ENCODE peak calls at places on chromosomes 12 and 14, in eight cellular contexts. D, T, O, A, X, R, W and J are unnamed samples.

GRCh38 chr14:21070610-21071224 is 613 bp downstream of the ARHGEF40 start:
- DNase-seq in D (peak; percentile 58), T (peak; percentile 64), O (peak; percentile 43), A (peak; percentile 40), X (no peak), R (peak; percentile 38), W (peak; percentile 43), J (no peak)

GRCh38 chr12:91980345-91980744 is 165.3 kb downstream of the BTG1 start:
- DNase-seq in D (no peak), T (no peak), O (no peak), A (no peak), X (no peak), R (no peak), W (no peak), J (no peak)

GRCh38 chr12:127723236-127723635 is 543.7 kb upstream of the TMEM132C start:
- DNase-seq in D (no peak), T (peak; percentile 32), O (no peak), A (no peak), X (no peak), R (no peak), W (no peak), J (no peak)

GRCh38 chr14:95313707-95314106 is 6.0 kb downstream of the CLMN start:
- DNase-seq in D (no peak), T (peak; percentile 81), O (peak; percentile 74), A (peak; percentile 51), X (peak; percentile 62), R (no peak), W (peak; percentile 18), J (peak; percentile 97)

GRCh38 chr12:79673334-79673733 is 17.4 kb downstream of the PAWR start:
- DNase-seq in D (no peak), T (no peak), O (no peak), A (no peak), X (no peak), R (peak; percentile 8), W (no peak), J (no peak)

GRCh38 chr12:50537538-50537919 is 32.7 kb downstream of the DIP2B start:
- DNase-seq in D (peak; percentile 80), T (no peak), O (peak; percentile 65), A (peak; percentile 30), X (no peak), R (peak; percentile 49), W (peak; percentile 95), J (no peak)

GRCh38 chr12:256225-256624 is 6.4 kb downstream of the SLC6A13 start:
- DNase-seq in D (no peak), T (no peak), O (no peak), A (no peak), X (no peak), R (no peak), W (no peak), J (no peak)

GRCh38 chr12:47946413-47947107 is 16.8 kb upstream of the TMEM106C start:
- DNase-seq in D (no peak), T (no peak), O (peak; percentile 20), A (no peak), X (no peak), R (no peak), W (peak; percentile 37), J (no peak)

GRCh38 chr12:8120072-8120713 is 3.2 kb upstream of the CLEC4A start:
- DNase-seq in D (no peak), T (no peak), O (no peak), A (no peak), X (no peak), R (no peak), W (no peak), J (no peak)

GRCh38 chr12:24821691-24822090 is 127.2 kb downstream of the BCAT1 start:
- DNase-seq in D (no peak), T (peak; percentile 17), O (peak; percentile 89), A (no peak), X (peak; percentile 53), R (peak; percentile 32), W (peak; percentile 70), J (no peak)

GRCh38 chr14:83940253-83940652 is 1589.7 kb upstream of the FLRT2 start:
- DNase-seq in D (no peak), T (peak; percentile 10), O (no peak), A (no peak), X (no peak), R (no peak), W (no peak), J (no peak)

GRCh38 chr12:48999371-49000131 is at the start of gene DDN:
- DNase-seq in D (no peak), T (peak; percentile 65), O (peak; percentile 50), A (no peak), X (no peak), R (peak; percentile 74), W (no peak), J (no peak)

GRCh38 chr12:124498178-124498869 is 69.1 kb downstream of the NCOR2 start:
- DNase-seq in D (no peak), T (no peak), O (peak; percentile 39), A (no peak), X (no peak), R (no peak), W (no peak), J (no peak)

GRCh38 chr12:57519758-57520007 is 631 bp downstream of the DDIT3 start:
- DNase-seq in D (no peak), T (no peak), O (no peak), A (no peak), X (no peak), R (no peak), W (peak; percentile 37), J (no peak)

GRCh38 chr12:66268562-66268961 is 33.7 kb upstream of the HELB start:
- DNase-seq in D (no peak), T (no peak), O (no peak), A (no peak), X (no peak), R (no peak), W (no peak), J (no peak)

GRCh38 chr12:121128908-121129704 is 3.6 kb upstream of the P2RX7 start:
- DNase-seq in D (peak; percentile 77), T (peak; percentile 26), O (peak; percentile 58), A (peak; percentile 36), X (no peak), R (peak; percentile 90), W (peak; percentile 52), J (peak; percentile 92)

GRCh38 chr12:131783915-131784541 is 44.2 kb upstream of the MMP17 start:
- DNase-seq in D (peak; percentile 63), T (no peak), O (peak; percentile 85), A (peak; percentile 62), X (peak; percentile 37), R (no peak), W (peak; percentile 90), J (no peak)

GRCh38 chr12:109604132-109604585 is 30.6 kb downstream of the MVK start:
- DNase-seq in D (no peak), T (no peak), O (no peak), A (no peak), X (no peak), R (no peak), W (no peak), J (no peak)

GRCh38 chr12:116687888-116688287 is 50.0 kb downstream of the SPRING1 start:
- DNase-seq in D (peak; percentile 26), T (peak; percentile 27), O (peak; percentile 18), A (peak; percentile 46), X (no peak), R (peak; percentile 68), W (peak; percentile 47), J (no peak)

GRCh38 chr12:50200507-50201273 is 33.5 kb upstream of the CERS5 start:
- DNase-seq in D (no peak), T (no peak), O (peak; percentile 90), A (no peak), X (peak; percentile 52), R (no peak), W (peak; percentile 28), J (no peak)

GRCh38 chr12:74890237-74890599 is 319.4 kb downstream of the KCNC2 start:
- DNase-seq in D (peak; percentile 81), T (peak; percentile 87), O (peak; percentile 93), A (peak; percentile 49), X (peak; percentile 73), R (peak; percentile 13), W (peak; percentile 89), J (no peak)

GRCh38 chr12:106645465-106646330 is 62.9 kb downstream of the RFX4 start:
- DNase-seq in D (no peak), T (no peak), O (no peak), A (no peak), X (no peak), R (no peak), W (no peak), J (no peak)

GRCh38 chr12:121813951-121814350 is 10.1 kb downstream of the SETD1B start:
- DNase-seq in D (no peak), T (no peak), O (no peak), A (no peak), X (no peak), R (no peak), W (no peak), J (no peak)

GRCh38 chr14:67487937-67488893 is at the start of gene TMEM229B:
- DNase-seq in D (no peak), T (no peak), O (peak; percentile 12), A (no peak), X (no peak), R (peak; percentile 85), W (peak; percentile 75), J (no peak)

GRCh38 chr12:2185751-2186341 is 133.1 kb downstream of the CACNA1C start:
- DNase-seq in D (no peak), T (no peak), O (no peak), A (no peak), X (no peak), R (no peak), W (no peak), J (no peak)

GRCh38 chr12:117024961-117025480 is 74.2 kb downstream of the TESC start:
- DNase-seq in D (no peak), T (no peak), O (no peak), A (no peak), X (no peak), R (no peak), W (no peak), J (peak; percentile 39)

GRCh38 chr12:110114596-110114995 is 9.6 kb upstream of the IFT81 start:
- DNase-seq in D (no peak), T (no peak), O (no peak), A (no peak), X (no peak), R (no peak), W (no peak), J (no peak)

GRCh38 chr14:54622189-54622958 is 55.4 kb downstream of the SAMD4A start:
- DNase-seq in D (no peak), T (no peak), O (no peak), A (no peak), X (no peak), R (peak; percentile 87), W (no peak), J (no peak)